ENCODE peak calls at places on chromosomes 2 and 18, in five cellular contexts. B, N, R, F and M are unnamed samples.

GRCh38 chr2:74261204-74261864 is 62.9 kb downstream of the MTHFD2 start:
- DNase-seq in N (no peak), R (peak), F (no peak), B (peak), M (peak)

GRCh38 chr2:209383212-209383611 is 40.6 kb upstream of the MAP2 start:
- DNase-seq in N (no peak), B (peak), R (no peak), F (no peak), M (peak)

GRCh38 chr2:168583710-168584521 is 127.8 kb downstream of the CERS6 start:
- DNase-seq in R (no peak), N (peak), F (no peak), B (peak), M (peak)

GRCh38 chr2:241154915-241155314 is 4.6 kb downstream of the PPP1R7 start:
- DNase-seq in F (no peak), R (no peak), N (no peak), B (no peak), M (peak)

GRCh38 chr18:72762505-72763122 is 105.2 kb downstream of the NETO1 start:
- DNase-seq in R (no peak), N (no peak), F (peak), B (peak), M (peak)

GRCh38 chr2:98730851-98731708 is at the start of gene MGAT4A:
- DNase-seq in B (peak), F (peak), R (peak), N (peak), M (no peak)

GRCh38 chr18:22277758-22278157 is 108.4 kb downstream of the GATA6 start:
- DNase-seq in R (peak), F (no peak), N (no peak), B (no peak), M (no peak)

GRCh38 chr2:196336715-196337617 is 165.6 kb upstream of the STK17B start:
- DNase-seq in N (no peak), B (peak), R (no peak), F (peak), M (peak)

GRCh38 chr2:176419591-176420071 is 150.4 kb downstream of the MTX2 start:
- DNase-seq in N (no peak), F (no peak), B (no peak), R (no peak), M (peak)

GRCh38 chr2:68031546-68032160 is 31.2 kb downstream of the C1D start:
- DNase-seq in R (no peak), N (no peak), B (peak), F (peak), M (peak)
- TF ChIP-seq CTCF in R (peak), N (no peak), B (peak), F (peak), M (peak)

DNA sequence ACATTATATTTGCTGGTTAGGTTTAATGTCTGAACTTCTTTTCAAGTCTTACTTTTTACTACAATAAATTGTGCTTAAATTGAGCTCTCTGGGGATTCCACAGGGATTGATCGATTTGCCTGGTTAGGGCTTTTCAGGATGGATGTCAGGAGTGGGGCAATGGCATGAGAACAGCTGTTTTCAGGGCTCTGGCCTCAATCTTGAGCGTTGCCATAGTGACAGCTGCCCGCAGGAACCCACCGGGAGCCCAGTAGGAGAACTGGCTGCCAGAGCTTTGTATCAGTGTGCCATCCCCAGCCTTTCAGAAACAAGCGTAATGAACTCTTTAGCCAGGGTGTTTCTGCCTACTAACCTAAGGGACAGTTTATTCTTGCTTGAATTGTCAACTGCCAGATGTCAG is 93.5 kb downstream of the GALNT3 start:
- DNase-seq in B (no peak), N (no peak), R (no peak), F (no peak), M (no peak)
- H3K4me3 ChIP-seq in B (no peak), N (no peak), R (no peak), F (no peak), M (no peak)

DNA sequence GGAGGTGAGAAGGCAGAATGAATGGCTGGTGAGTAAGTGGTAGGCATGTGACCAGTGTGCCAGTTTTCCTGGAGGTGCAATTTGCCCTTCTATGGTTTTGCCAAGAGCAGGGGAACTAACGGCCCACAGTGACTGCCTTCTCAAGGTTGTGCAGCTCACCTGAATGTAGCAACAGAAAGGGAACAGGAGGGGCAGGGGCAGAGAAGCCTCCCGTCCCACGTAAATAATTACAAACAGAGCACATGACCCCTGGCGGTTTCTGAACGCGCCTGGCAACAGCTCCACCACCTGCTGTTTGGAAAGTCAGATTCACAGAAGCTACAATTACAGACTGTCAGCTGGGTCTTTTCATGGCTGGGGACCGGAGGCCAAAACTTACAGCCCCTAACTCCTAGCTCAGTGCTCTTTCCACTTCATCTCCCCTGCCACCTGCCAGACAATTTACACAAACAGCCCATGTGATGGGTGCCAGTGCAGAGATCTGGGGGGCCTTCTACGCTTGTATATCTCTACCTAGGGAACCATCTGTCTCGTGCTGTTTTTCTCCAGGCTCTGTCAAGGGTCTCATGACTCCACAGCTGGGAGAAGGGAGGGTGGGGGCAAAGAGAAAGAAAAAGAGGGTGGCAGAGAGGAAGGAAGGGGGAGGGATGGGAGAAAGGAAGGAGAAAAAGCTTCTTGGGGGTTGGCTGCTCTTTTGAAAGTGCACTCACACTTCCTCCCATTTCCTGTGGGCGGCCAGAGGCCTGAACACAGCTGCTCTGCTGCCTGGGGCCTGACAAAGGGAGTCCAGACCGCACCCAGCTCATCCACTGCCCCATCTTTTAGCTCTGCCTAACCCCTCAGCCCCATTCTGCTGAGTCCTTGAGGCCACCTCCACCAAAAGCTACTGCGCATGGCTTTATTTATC is 69.5 kb downstream of the POLR1A start:
- DNase-seq in R (peak), N (peak), B (no peak), F (peak), M (peak)
- TF ChIP-seq CTCF in R (no peak), N (no peak), B (no peak), F (peak), M (peak)

DNA sequence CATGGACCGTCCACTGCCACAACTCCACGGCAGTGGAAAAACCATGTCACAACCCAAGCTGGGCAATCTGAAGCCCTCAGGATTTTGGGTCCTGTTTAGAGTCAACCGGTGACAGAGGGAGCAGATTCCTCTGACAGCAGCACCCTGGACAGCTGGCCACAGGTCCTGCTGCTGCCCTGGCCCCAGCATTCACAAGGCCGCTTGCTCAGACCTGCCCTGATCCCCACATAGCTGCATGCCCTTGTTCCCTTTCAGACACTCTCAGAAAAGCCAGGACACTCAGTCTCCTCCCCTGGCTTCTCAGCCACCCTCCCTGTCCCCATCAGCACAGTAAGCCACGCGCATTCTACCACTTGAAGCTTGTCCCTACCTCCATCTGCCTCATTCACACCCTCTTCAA is 1.6 kb downstream of the COPS9 start:
- DNase-seq in B (no peak), R (no peak), F (no peak), N (no peak), M (no peak)
- H3K4me3 ChIP-seq in B (peak), R (peak), F (peak), N (no peak), M (no peak)

DNA sequence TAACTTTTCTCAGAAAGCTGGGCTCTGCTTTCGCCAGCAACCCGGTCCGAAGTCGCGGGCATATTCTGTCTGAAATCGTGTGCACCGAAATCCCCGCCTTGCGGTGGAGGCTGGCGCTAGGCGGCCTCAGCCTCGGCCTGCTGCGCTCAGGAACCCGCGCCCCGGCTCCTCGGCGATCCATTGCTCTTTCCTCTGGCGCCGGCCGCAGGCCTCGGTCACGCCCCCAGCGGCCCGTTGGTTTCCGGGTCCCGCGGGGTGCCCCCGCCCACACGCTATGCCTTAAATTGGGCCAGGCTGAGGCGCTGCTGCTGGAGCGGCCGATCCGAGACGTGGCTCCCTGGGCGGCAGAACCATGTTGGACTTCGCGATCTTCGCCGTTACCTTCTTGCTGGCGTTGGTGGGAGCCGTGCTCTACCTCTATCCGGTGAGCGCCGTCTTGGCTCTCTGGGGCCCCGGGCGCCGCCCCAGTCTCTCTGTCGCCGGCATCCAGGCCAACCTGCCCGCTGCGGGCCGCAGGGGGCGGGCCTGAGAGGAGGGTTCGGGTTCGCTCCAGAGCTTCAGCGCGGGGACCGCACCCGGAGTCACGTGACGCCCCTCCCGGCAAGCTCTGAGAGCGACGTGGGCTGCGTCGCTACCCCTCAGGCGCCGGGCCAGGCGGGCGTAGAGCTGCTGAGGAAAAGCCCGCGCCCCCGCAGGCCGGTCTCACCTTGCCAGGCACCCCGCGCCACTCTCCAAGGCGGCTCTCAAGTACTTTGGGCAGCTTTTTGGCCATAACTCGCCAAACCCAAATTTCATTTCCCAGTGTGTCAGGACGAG is at the start of gene CYP20A1:
- DNase-seq in R (peak), F (peak), B (peak), N (peak), M (peak)
- TF ChIP-seq CTCF in R (peak), F (peak), B (peak), N (no peak), M (peak)